ENCODE peak calls at places on chromosomes 6 and 20, in five cellular contexts. X is stomach, T is ovary, L is heart right ventricle, Y is GM23338. J is an unnamed sample. For H3K4me1, the result is how much of the 10 kb centered on the place peaks cover.

GRCh38 chr20:41340327-41341055 is at the start of gene LPIN3:
- DNase-seq in X (peak), T (peak), Y (peak), L (peak), J (peak)

GRCh38 chr6:134249412-134249758 is 68.5 kb downstream of the SGK1 start:
- DNase-seq in Y (no peak), T (no peak), L (no peak), X (no peak), J (no peak)

GRCh38 chr20:33441142-33441955 is 2.2 kb downstream of the SNTA1 start:
- DNase-seq in Y (peak), T (no peak), L (peak), X (no peak), J (no peak)

GRCh38 chr6:75317503-75318206 is 33.1 kb upstream of the TMEM30A start:
- DNase-seq in X (no peak), Y (peak), L (no peak), T (no peak), J (no peak)

GRCh38 chr6:90202156-90202555 is 94.5 kb downstream of the BACH2 start:
- DNase-seq in Y (no peak), L (no peak), T (no peak), X (no peak), J (no peak)

GRCh38 chr6:17429381-17430061 is 36.1 kb downstream of the CAP2 start:
- DNase-seq in Y (no peak), X (no peak), L (no peak), T (no peak), J (peak)

GRCh38 chr20:20343886-20344381 is 24.0 kb upstream of the INSM1 start:
- DNase-seq in L (no peak), Y (no peak), T (no peak), X (no peak), J (no peak)

GRCh38 chr6:151452750-151453427 is 963 bp upstream of the RMND1 start:
- DNase-seq in X (peak), T (peak), L (peak), Y (no peak), J (no peak)

GRCh38 chr6:1759877-1760276 is 150.2 kb downstream of the FOXC1 start:
- DNase-seq in T (no peak), X (no peak), L (no peak), Y (no peak), J (no peak)

GRCh38 chr6:149978610-149979009 is 14.9 kb downstream of the ULBP1 start:
- DNase-seq in X (no peak), L (no peak), T (no peak), Y (no peak), J (no peak)

GRCh38 chr20:20075032-20075431 is 22.7 kb downstream of the CFAP61 start:
- DNase-seq in T (no peak), Y (no peak), X (no peak), L (no peak), J (no peak)

GRCh38 chr6:156557269-156557885 is 219.8 kb upstream of the ARID1B start:
- DNase-seq in X (peak), L (no peak), T (no peak), Y (peak), J (no peak)

GRCh38 chr6:82363368-82364086 is at the start of gene TPBG:
- DNase-seq in L (peak), X (peak), T (peak), Y (peak), J (no peak)

GRCh38 chr20:41011551-41012067 is 17.0 kb upstream of the TOP1 start:
- DNase-seq in T (no peak), X (no peak), L (no peak), Y (no peak), J (no peak)

DNA sequence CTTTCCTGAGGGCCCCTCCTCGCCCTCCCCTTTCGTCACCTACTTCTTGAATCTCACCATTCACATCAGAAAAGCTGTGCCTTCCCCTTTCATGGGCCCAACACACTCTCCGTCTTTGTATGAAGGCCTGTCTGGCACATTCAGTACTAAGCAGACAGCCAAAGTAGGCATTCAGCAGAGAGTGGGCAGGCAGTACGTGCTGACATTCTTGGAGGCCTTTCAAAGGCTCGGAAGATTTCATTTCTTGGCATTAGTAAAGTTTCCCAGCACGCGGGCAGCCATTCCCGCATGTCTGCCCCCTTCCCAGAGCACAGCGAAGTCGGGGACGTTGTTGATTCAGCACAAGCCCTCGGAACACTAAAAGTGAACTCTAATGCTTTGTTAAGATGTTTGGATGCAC is 18.0 kb downstream of the NEDD9 start:
- DNase-seq in X (no peak), Y (no peak), L (no peak), T (no peak), J (no peak)
- H3K4me1 ChIP-seq in X (half or more), Y (under half), L (under half), T (under half), J (half or more)

DNA sequence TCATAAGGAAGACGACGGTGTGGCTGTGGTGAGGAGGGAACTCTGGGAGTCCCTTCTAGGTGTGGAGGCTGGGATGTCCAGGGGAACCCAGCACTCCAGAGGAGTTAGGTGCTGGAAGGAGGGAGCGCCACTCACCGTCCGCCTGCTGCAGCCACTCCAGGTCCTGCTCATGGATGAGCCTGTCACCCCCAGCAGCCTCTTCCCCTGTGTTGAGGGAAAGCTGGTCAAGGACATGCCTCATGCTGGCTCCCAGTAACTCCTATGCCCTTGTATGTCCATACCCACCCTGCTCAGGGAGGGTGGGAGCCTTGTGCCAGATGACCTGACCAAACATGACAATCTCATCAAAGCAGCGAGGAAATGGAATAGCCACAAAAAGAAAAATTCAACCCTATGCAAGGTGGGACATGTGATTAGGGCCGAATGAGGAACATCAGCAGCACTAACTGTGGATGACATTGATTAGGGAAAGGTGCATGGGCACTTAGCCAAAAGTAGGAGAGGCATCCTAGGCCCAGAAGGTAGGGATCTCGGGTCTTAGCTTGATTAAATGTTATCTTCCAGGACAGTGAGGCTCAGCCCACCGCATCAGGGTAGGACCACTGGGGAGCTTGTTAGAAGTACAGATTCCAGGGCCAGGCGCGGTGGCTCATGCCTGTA is 3.0 kb downstream of the DNPH1 start:
- DNase-seq in L (no peak), T (no peak), X (no peak), Y (no peak), J (no peak)
- H3K4me1 ChIP-seq in L (under half), T (under half), X (under half), Y (under half), J (under half)

GRCh38 chr20:22386300-22386623 is 198.1 kb downstream of the FOXA2 start:
- DNase-seq in L (no peak), X (no peak), Y (no peak), T (no peak), J (no peak)
- H3K4me1 ChIP-seq in L (under half), X (under half), Y (under half), T (under half), J (under half)

GRCh38 chr6:165819394-165819793 is 156.4 kb upstream of the PDE10A start:
- DNase-seq in L (no peak), X (no peak), Y (peak), T (peak), J (no peak)
- H3K4me1 ChIP-seq in L (under half), X (under half), Y (under half), T (under half), J (under half)

DNA sequence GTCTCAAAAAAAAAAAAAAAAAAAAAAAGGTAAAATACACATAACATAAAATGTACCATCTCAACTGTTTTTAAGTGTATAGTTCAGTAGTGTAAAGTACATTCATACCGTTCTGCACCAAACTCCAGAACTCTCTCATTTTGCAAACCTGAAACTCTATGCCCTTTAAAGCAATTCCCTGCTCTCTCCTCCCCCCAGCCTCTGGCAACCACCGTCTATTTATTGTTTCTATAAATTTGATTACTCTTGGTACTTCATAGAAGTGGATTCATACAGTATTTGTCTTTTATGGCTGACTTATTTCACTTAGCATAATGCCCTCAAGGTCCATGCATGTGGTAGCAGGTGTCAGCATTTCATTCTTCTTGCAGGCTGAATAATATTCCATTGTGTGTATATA is 12.9 kb downstream of the RIPOR2 start:
- DNase-seq in Y (no peak), L (no peak), T (no peak), X (no peak), J (no peak)
- H3K4me1 ChIP-seq in Y (half or more), L (under half), T (under half), X (under half), J (under half)

DNA sequence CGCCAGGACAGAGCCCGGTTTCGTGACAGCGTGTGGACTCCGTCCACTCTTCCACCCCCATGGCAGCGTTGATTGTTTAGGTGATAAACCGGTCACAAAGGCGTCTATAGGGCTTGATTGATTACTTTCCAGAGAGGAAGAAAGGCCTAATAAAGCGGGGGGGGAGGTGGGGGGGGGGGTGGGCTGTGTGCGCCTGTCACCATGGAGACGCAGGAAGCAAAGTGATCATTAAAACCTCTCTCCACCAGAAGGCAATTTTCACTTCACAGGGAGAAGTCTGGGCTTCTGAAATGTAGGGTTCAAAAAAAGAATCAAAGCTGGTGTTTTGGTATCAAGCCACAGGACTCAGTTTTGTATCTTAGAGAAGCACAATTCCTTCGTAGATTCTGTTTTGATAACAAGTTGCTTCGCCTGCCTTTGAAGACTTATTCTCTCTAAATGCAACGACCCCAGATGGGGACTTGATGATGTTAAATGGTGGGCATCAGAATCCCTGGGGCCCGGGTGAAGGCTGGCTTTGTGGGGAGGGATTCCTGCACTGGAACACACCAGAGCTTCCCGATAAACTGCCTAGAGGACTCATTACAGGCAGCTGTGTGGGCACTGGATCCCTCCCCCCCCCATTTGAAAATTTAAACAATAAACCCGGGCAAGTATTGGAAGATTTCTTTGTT is 1.5 kb downstream of the PHACTR3 start:
- DNase-seq in T (no peak), X (no peak), Y (no peak), L (no peak), J (no peak)
- H3K4me1 ChIP-seq in T (under half), X (under half), Y (under half), L (under half), J (under half)

DNA sequence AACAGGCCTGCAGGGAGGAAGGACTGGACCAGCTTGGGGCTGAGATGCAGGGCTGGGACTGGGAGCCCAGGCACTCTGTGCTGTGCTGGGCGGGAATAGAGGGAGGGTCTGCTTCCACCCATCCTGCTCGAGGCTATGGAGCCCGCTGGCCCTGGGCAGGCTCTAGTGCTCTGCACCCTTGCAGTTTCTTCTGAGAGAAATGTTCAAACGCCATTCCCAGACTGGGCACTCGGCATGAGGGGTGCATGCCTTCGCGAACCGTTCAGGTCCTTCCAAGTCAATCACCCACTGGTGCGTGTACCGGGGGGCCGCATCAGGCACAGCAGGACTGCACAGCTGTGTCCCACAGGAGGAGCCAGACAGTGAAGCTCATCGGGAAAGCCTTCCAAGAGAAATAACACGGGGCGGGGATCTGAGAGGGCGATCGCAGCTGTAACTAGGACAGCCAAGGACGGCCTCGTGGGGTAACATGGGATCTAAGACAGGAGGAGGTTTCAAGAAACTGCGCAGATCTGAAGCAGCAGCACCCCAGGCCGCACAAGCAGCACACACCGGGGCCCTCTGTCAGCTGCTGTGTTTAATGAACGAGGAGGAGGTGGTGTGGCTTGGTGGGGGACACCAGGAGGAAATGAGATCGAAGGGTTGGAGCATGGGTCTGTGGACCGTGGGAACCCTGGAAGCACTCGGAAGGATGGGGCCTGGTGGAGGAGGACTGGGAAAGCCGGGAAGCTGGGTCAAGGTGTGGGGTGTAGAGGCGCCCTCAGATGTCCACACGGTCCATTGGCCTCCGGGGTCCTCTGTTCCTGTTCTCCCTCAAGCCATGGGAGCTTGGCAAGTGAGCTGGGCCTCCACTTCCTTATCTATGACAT is 26.1 kb upstream of the PYGB start:
- DNase-seq in T (no peak), Y (no peak), X (no peak), L (peak), J (no peak)
- H3K4me1 ChIP-seq in T (under half), Y (under half), X (under half), L (under half), J (half or more)

GRCh38 chr20:44707259-44707580 is 7.9 kb upstream of the CCN5 start:
- DNase-seq in X (no peak), Y (no peak), T (no peak), L (no peak), J (no peak)
- H3K4me1 ChIP-seq in X (under half), Y (under half), T (under half), L (under half), J (half or more)

J was measured in esophagus muscularis mucosa.